ENCODE peak calls at places on chromosomes 16 and 17, in five cellular contexts. One of them, this sample, is unnamed.

GRCh38 chr16:57637965-57638364 is 9.5 kb downstream of the ADGRG1 start:
- DNase-seq in HT-29: no peak
- DNase-seq in progenitor cell of endocrine pancreas: no peak
- DNase-seq in breast epithelium: no peak
- DNase-seq in T47D: no peak
- DNase-seq in this sample: no peak

GRCh38 chr17:17841620-17842025 is 4.8 kb upstream of the SREBF1 start:
- DNase-seq in progenitor cell of endocrine pancreas: no peak
- DNase-seq in breast epithelium: no peak
- DNase-seq in T47D: peak; percentile 57
- DNase-seq in HT-29: no peak
- DNase-seq in this sample: no peak

GRCh38 chr16:12972246-12972645 is 70.8 kb downstream of the SHISA9 start:
- DNase-seq in progenitor cell of endocrine pancreas: no peak
- DNase-seq in breast epithelium: no peak
- DNase-seq in T47D: no peak
- DNase-seq in HT-29: no peak
- DNase-seq in this sample: no peak

GRCh38 chr17:47719411-47720152 is 13.5 kb upstream of the TBX21 start:
- DNase-seq in T47D: no peak
- DNase-seq in progenitor cell of endocrine pancreas: no peak
- DNase-seq in breast epithelium: no peak
- DNase-seq in HT-29: no peak
- DNase-seq in this sample: no peak

GRCh38 chr16:81642107-81642436 is 137.0 kb upstream of the PLCG2 start:
- DNase-seq in breast epithelium: no peak
- DNase-seq in HT-29: no peak
- DNase-seq in progenitor cell of endocrine pancreas: no peak
- DNase-seq in T47D: no peak
- DNase-seq in this sample: no peak

GRCh38 chr16:46906360-46907060 is 22.3 kb downstream of the GPT2 start:
- DNase-seq in HT-29: no peak
- DNase-seq in T47D: no peak
- DNase-seq in breast epithelium: no peak
- DNase-seq in progenitor cell of endocrine pancreas: no peak
- DNase-seq in this sample: no peak

GRCh38 chr16:31183432-31184428 is 3.8 kb downstream of the FUS start:
- DNase-seq in breast epithelium: no peak
- DNase-seq in HT-29: no peak
- DNase-seq in T47D: no peak
- DNase-seq in progenitor cell of endocrine pancreas: no peak
- DNase-seq in this sample: no peak

GRCh38 chr17:81253358-81254131 is 14.4 kb downstream of the NDUFAF8 start:
- DNase-seq in T47D: peak; percentile 42
- DNase-seq in progenitor cell of endocrine pancreas: no peak
- DNase-seq in breast epithelium: no peak
- DNase-seq in HT-29: peak; percentile 52
- DNase-seq in this sample: peak; percentile 17

GRCh38 chr17:47708864-47709541 is 15.0 kb downstream of the TBKBP1 start:
- DNase-seq in progenitor cell of endocrine pancreas: no peak
- DNase-seq in HT-29: no peak
- DNase-seq in breast epithelium: no peak
- DNase-seq in T47D: no peak
- DNase-seq in this sample: no peak

GRCh38 chr17:17913695-17914332 is 58.4 kb downstream of the TOM1L2 start:
- DNase-seq in HT-29: peak; percentile 57
- DNase-seq in progenitor cell of endocrine pancreas: no peak
- DNase-seq in T47D: peak; percentile 73
- DNase-seq in breast epithelium: peak; percentile 75
- DNase-seq in this sample: peak; percentile 93

GRCh38 chr17:83192161-83192788 is 112.9 kb downstream of the METRNL start:
- DNase-seq in breast epithelium: peak; percentile 37
- DNase-seq in T47D: peak; percentile 45
- DNase-seq in progenitor cell of endocrine pancreas: no peak
- DNase-seq in HT-29: no peak
- DNase-seq in this sample: no peak

GRCh38 chr17:27956601-27957445 is 63.7 kb upstream of the LYRM9 start:
- DNase-seq in HT-29: no peak
- DNase-seq in breast epithelium: no peak
- DNase-seq in progenitor cell of endocrine pancreas: no peak
- DNase-seq in T47D: no peak
- DNase-seq in this sample: no peak

GRCh38 chr16:81544691-81545365 is 100.2 kb downstream of the CMIP start:
- DNase-seq in HT-29: no peak
- DNase-seq in T47D: no peak
- DNase-seq in progenitor cell of endocrine pancreas: no peak
- DNase-seq in breast epithelium: no peak
- DNase-seq in this sample: no peak

This sample was measured in LoVo.